ENCODE peak calls at places on chromosomes 16 and 17, in seven cellular contexts. V is heart right ventricle, L is psoas muscle, I is PC-9, G is A673, R is HCT116, A is left ventricle myocardium inferior. C is an unnamed sample.

GRCh38 chr17:17190188-17190587 is 15.9 kb downstream of the PLD6 start:
- DNase-seq in V (no peak), L (no peak), I (no peak), G (no peak), R (no peak), A (peak; percentile 14), C (no peak)

GRCh38 chr16:22235839-22236745 is 30.0 kb downstream of the EEF2K start:
- DNase-seq in V (no peak), L (no peak), I (peak; percentile 66), G (no peak), R (no peak), A (peak; percentile 23), C (no peak)

GRCh38 chr17:48548687-48549621 is 4.0 kb upstream of the HOXB2 start:
- DNase-seq in V (no peak), L (no peak), I (no peak), G (no peak), R (no peak), A (no peak), C (no peak)

GRCh38 chr17:63370696-63371095 is 75.4 kb downstream of the CYB561 start:
- DNase-seq in V (no peak), L (no peak), I (no peak), G (no peak), R (no peak), A (no peak), C (no peak)

GRCh38 chr17:31296156-31296555 is 883 bp downstream of the OMG start:
- DNase-seq in V (no peak), L (no peak), I (no peak), G (no peak), R (no peak), A (no peak), C (no peak)

GRCh38 chr17:9905902-9906301 is 831 bp upstream of the RCVRN start:
- DNase-seq in V (peak; percentile 51), L (peak; percentile 61), I (no peak), G (peak; percentile 41), R (peak; percentile 26), A (peak; percentile 49), C (no peak)

GRCh38 chr16:85080923-85081498 is 31.3 kb downstream of the CIBAR2 start:
- DNase-seq in V (no peak), L (no peak), I (no peak), G (no peak), R (no peak), A (no peak), C (no peak)

GRCh38 chr16:9079430-9079812 is 12.0 kb upstream of the HAPSTR1 start:
- DNase-seq in V (no peak), L (no peak), I (no peak), G (no peak), R (no peak), A (no peak), C (no peak)

GRCh38 chr17:42674755-42675347 is 1.9 kb downstream of the PLEKHH3 start:
- DNase-seq in V (no peak), L (peak; percentile 65), I (no peak), G (no peak), R (no peak), A (no peak), C (no peak)

GRCh38 chr17:74618446-74618845 is 5.1 kb downstream of the CD300E start:
- DNase-seq in V (no peak), L (no peak), I (no peak), G (no peak), R (no peak), A (no peak), C (no peak)

GRCh38 chr16:81646561-81646960 is 132.5 kb upstream of the PLCG2 start:
- DNase-seq in V (no peak), L (no peak), I (no peak), G (no peak), R (no peak), A (no peak), C (peak; percentile 58)

GRCh38 chr16:17364319-17365210 is 106.2 kb downstream of the XYLT1 start:
- DNase-seq in V (no peak), L (no peak), I (no peak), G (no peak), R (no peak), A (no peak), C (peak; percentile 87)

GRCh38 chr17:63250830-63251229 is 195.3 kb downstream of the CYB561 start:
- DNase-seq in V (no peak), L (no peak), I (no peak), G (no peak), R (no peak), A (no peak), C (no peak)

GRCh38 chr17:60154616-60155426 is 5.0 kb downstream of the CA4 start:
- DNase-seq in V (peak; percentile 42), L (peak; percentile 68), I (no peak), G (peak; percentile 45), R (no peak), A (no peak), C (no peak)

GRCh38 chr17:41965694-41966375 is 760 bp upstream of the CNP start:
- DNase-seq in V (peak; percentile 44), L (peak; percentile 70), I (peak; percentile 95), G (peak; percentile 21), R (peak; percentile 82), A (peak; percentile 45), C (peak; percentile 90)

GRCh38 chr17:71460943-71461342 is 659.9 kb upstream of the SOX9 start:
- DNase-seq in V (no peak), L (no peak), I (no peak), G (peak; percentile 40), R (peak; percentile 28), A (no peak), C (no peak)

GRCh38 chr16:47018223-47018891 is 44.9 kb upstream of the DNAJA2 start:
- DNase-seq in V (no peak), L (no peak), I (peak; percentile 53), G (peak; percentile 38), R (peak; percentile 71), A (no peak), C (peak; percentile 38)

GRCh38 chr16:2904922-2905240 is 6.8 kb upstream of the FLYWCH1 start:
- DNase-seq in V (peak; percentile 45), L (no peak), I (no peak), G (no peak), R (no peak), A (no peak), C (no peak)

GRCh38 chr16:25707982-25708583 is 16.3 kb downstream of the HS3ST4 start:
- DNase-seq in V (no peak), L (no peak), I (no peak), G (peak; percentile 79), R (peak; percentile 18), A (no peak), C (no peak)

GRCh38 chr16:89274561-89275283 is 57.2 kb downstream of the ZNF778 start:
- DNase-seq in V (no peak), L (no peak), I (no peak), G (no peak), R (no peak), A (no peak), C (no peak)

GRCh38 chr17:66272699-66273390 is 29.6 kb upstream of the PRKCA start:
- DNase-seq in V (no peak), L (no peak), I (peak; percentile 94), G (peak; percentile 27), R (no peak), A (no peak), C (peak; percentile 37)

GRCh38 chr16:55444754-55445485 is 34.1 kb upstream of the MMP2 start:
- DNase-seq in V (peak; percentile 43), L (no peak), I (no peak), G (no peak), R (no peak), A (peak; percentile 45), C (no peak)

DNA sequence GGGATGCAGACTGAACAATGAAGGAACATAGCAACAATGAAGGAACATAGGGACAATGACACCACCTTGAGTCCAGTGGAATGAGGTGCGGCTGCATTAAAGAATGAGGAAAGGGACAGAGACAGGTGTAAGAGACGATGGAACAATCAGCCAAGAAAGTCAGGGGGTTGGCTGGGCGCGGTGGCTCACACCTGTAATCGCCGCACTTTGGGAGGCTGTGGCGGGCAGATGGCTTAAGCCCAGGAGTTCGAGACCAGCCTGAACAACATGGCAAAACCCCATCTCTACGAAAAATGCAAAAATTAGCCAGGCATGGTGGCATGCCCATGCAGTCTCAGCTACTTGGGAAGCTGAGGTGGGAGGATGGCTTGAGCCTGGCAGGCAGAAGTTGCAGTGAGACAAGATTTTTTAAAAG is 13.6 kb upstream of the CBFB start:
- DNase-seq in V (no peak), L (no peak), I (no peak), G (peak; percentile 37), R (peak; percentile 32), A (no peak), C (no peak)
- TF ChIP-seq CTCF in V (no peak), L (no peak), I (peak; percentile 14), G (peak; percentile 32), R (peak; percentile 15), A (no peak), C (peak; percentile 5)

DNA sequence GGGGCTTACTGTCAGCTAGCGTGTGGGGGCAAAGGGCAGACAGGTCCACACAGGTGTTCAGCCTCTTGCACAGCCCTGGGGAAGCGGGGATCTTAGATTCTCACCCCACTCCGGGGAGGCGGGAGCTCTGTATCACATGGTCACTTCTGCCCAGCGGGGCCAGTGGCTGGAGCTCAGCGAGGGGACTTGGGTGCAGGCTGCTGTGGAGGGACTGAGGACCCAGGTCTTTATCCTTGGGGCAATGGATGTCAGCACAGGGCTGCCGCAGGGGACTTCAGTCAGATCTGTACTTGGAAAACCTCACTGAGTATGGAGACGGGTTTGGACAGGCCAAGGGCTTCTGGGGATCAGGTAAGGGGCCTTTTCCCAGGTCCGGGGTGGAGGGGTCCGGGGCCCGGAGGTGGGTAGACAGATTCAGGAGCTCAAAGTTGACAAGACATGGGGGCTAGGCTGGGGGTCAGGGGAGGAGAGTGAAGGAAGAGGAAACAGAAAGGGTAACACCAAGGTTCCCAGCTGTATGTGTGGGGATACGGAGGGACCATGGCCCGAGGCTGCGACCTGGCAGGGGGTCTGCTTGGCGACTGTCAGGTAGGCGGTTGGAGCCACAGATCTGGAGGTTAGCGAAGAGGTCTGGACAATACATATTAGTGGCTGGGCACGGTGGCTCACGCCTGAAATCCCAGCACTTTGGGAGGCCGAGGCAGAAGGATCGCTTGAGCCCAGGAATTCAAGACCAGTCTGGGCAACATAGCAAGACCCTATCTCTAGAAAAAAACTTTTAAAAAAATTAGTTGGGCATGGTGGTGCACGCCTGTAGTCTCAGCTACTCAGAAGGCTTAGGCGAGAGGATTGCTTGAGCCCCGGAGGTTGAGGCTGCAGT is 15.1 kb upstream of the BAIAP2 start:
- DNase-seq in V (no peak), L (no peak), I (no peak), G (no peak), R (no peak), A (no peak), C (no peak)
- H3K27ac ChIP-seq in V (no peak overlapping the region), L (peak overlapping the region; percentile 83), I (no peak overlapping the region), G (no peak overlapping the region), R (no peak overlapping the region), A (no peak overlapping the region), C (no peak overlapping the region)

GRCh38 chr17:44071772-44072171 is 1.2 kb downstream of the G6PC3 start:
- DNase-seq in V (no peak), L (no peak), I (peak; percentile 68), G (no peak), R (no peak), A (no peak), C (peak; percentile 53)
- H3K4me1 ChIP-seq in V (peaks cover 34% of the 10 kb centered on the region), L (peaks cover 25% of the 10 kb centered on the region), I (peaks cover 38% of the 10 kb centered on the region), G (peaks cover 3% of the 10 kb centered on the region), R (peaks cover 17% of the 10 kb centered on the region), A (peaks cover 57% of the 10 kb centered on the region), C (peaks cover 3% of the 10 kb centered on the region)

DNA sequence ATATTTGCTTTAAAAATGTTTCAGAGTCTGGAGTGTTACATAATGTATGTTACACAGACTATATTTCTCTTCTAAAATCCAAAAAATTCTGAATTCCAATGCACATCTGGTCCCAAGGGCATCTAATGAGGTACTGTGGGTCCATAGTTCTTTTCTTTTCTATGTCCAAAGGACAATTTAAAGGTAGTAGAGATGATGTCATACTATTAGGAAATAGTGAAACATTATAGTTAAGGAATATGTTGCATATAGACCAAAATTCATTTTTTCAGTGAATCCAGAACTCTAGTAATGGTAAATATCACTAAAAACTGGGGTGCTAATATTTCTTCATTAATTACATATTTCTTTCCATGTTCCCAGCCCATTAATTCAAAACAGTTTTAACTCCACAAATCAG is 23.0 kb downstream of the NME2 start:
- DNase-seq in V (no peak), L (no peak), I (no peak), G (no peak), R (no peak), A (no peak), C (no peak)
- TF ChIP-seq CTCF in V (no peak), L (no peak), I (no peak), G (no peak), R (no peak), A (no peak), C (no peak)

C was measured in foreskin keratinocyte.